ENCODE peak calls at places on chromosomes 5 and 9, in ten cellular contexts. A is hepatocyte, S is fibroblast of lung, D is A549, N is astrocyte, L is mammary epithelial cell, K is GM23248, G is OCI-LY7, X is MM.1S, O is H9. U is an unnamed sample.

GRCh38 chr5:107300928-107301327 is 369.8 kb downstream of the EFNA5 start:
- DNase-seq in A (no peak), S (no peak), D (no peak), N (no peak), L (peak; percentile 26), K (no peak), G (no peak), X (no peak), O (no peak), U (peak; percentile 24)

GRCh38 chr5:134086943-134087305 is 27.6 kb upstream of the TCF7 start:
- DNase-seq in A (no peak), S (no peak), D (no peak), N (no peak), L (no peak), K (no peak), G (no peak), X (no peak), O (peak; percentile 20), U (no peak)

GRCh38 chr5:140468188-140468587 is 66.6 kb downstream of the ANKHD1 start:
- DNase-seq in A (peak; percentile 3), S (peak; percentile 30), D (no peak), N (peak; percentile 21), L (no peak), K (peak; percentile 7), G (no peak), X (peak; percentile 65), O (no peak), U (no peak)

GRCh38 chr5:54243483-54244080 is 66.8 kb downstream of the ARL15 start:
- DNase-seq in A (peak; percentile 48), S (peak; percentile 22), D (peak; percentile 12), N (peak; percentile 15), L (peak; percentile 20), K (peak; percentile 66), G (peak; percentile 46), X (peak; percentile 21), O (no peak), U (peak; percentile 48)

GRCh38 chr9:12874395-12874794 is 99.6 kb downstream of the LURAP1L start:
- DNase-seq in A (no peak), S (no peak), D (no peak), N (no peak), L (no peak), K (no peak), G (no peak), X (no peak), O (no peak), U (no peak)

GRCh38 chr5:15010936-15011335 is 139.4 kb upstream of the ANKH start:
- DNase-seq in A (no peak), S (no peak), D (no peak), N (no peak), L (no peak), K (no peak), G (no peak), X (no peak), O (no peak), U (no peak)

GRCh38 chr5:103475629-103476240 is 86.9 kb downstream of the NUDT12 start:
- DNase-seq in A (peak; percentile 71), S (peak; percentile 36), D (peak; percentile 33), N (peak; percentile 17), L (peak; percentile 32), K (peak; percentile 69), G (peak; percentile 40), X (peak; percentile 50), O (no peak), U (peak; percentile 91)

GRCh38 chr9:126705767-126706697 is 92.3 kb downstream of the LMX1B start:
- DNase-seq in A (peak; percentile 53), S (no peak), D (peak; percentile 79), N (no peak), L (peak; percentile 52), K (peak; percentile 59), G (peak; percentile 63), X (peak; percentile 67), O (peak; percentile 81), U (peak; percentile 59)

DNA sequence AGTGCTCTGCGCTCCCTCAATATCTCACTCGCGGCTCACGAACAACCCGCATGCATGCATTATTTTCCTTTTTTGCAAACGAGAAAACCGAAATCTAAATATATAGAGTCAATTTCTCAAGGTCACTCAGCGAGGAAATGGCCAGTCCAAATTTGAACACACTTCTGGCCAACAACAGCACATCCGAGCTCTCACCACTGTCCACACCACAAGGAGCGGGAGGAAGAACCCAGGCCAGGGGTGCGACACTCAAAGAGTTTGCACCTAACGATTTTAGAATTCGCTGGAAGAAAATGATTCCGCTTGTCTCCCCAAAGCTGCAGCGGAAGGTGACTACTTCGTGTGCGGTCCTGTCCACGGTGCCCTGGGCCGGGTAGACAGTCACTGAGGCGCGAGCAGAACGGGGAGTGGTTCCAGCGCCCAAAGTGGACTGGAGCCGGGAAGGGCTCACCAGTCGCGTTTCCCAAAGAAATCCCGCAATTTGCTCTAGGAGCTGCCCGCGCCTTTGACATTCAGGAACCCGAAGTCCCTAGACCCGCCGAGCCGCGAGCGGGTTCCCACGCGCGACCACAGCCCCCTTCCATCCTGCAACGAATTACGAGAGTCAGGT is 1.1 kb upstream of the TLX3 start:
- DNase-seq in A (no peak), S (no peak), D (no peak), N (no peak), L (no peak), K (no peak), G (no peak), X (no peak), O (no peak), U (no peak)
- H3K9me3 ChIP-seq in A (no peaks in the 10 kb centered on the region), S (no peaks in the 10 kb centered on the region), D (no peaks in the 10 kb centered on the region), N (peaks cover 6% of the 10 kb centered on the region), L (no peaks in the 10 kb centered on the region), K (no peaks in the 10 kb centered on the region), G (no peaks in the 10 kb centered on the region), X (no peaks in the 10 kb centered on the region), O (no peaks in the 10 kb centered on the region), U (no peaks in the 10 kb centered on the region)

GRCh38 chr9:115524467-115525059 is 406.6 kb upstream of the TNC start:
- DNase-seq in A (peak; percentile 75), S (peak; percentile 73), D (peak; percentile 38), N (peak; percentile 59), L (peak; percentile 60), K (peak; percentile 73), G (peak; percentile 27), X (peak; percentile 39), O (no peak), U (peak; percentile 77)

GRCh38 chr9:115522928-115523327 is 405.0 kb upstream of the TNC start:
- DNase-seq in A (no peak), S (no peak), D (no peak), N (no peak), L (no peak), K (no peak), G (no peak), X (no peak), O (no peak), U (no peak)

GRCh38 chr9:115520626-115521025 is 402.7 kb upstream of the TNC start:
- DNase-seq in A (no peak), S (peak; percentile 54), D (no peak), N (peak; percentile 45), L (no peak), K (no peak), G (no peak), X (no peak), O (no peak), U (no peak)

DNA sequence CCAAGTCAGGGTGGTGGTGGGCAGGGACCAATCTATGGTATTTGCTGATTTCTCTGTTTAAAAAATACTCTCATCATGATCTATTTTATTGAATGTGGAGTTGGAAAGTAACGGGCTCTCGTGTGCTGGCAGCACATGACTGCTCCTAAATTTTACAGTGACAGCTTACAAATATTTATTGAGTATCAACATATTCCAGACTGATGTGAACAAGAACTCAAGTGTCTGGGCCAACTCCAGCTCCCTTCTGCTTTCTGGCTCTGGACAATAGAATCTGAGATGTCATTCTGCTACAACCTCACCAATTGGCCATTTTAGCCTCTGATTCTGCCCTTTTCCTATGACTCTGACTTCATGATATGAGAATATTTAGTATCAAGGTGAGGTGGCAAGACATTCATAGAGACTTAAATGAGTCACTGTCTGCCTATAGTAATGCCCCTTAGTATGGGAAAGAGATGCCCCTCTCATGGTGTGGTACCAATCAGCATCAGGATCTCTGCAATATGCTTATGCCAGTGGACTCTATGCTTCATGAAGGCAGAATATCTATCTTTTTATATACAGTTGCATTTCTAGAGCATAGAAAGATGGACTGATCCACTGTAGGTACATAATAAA is 407.6 kb upstream of the TNC start:
- DNase-seq in A (no peak), S (no peak), D (no peak), N (no peak), L (peak; percentile 12), K (peak; percentile 2), G (no peak), X (no peak), O (no peak), U (no peak)
- H3K4me2 ChIP-seq in A (no peak overlapping the region), S (no peak overlapping the region), D (no peak overlapping the region), N (no peak overlapping the region), L (no peak overlapping the region), K (peak overlapping the region; percentile 13), G (no peak overlapping the region), X (no peak overlapping the region), O (no peak overlapping the region), U (no peak overlapping the region)

DNA sequence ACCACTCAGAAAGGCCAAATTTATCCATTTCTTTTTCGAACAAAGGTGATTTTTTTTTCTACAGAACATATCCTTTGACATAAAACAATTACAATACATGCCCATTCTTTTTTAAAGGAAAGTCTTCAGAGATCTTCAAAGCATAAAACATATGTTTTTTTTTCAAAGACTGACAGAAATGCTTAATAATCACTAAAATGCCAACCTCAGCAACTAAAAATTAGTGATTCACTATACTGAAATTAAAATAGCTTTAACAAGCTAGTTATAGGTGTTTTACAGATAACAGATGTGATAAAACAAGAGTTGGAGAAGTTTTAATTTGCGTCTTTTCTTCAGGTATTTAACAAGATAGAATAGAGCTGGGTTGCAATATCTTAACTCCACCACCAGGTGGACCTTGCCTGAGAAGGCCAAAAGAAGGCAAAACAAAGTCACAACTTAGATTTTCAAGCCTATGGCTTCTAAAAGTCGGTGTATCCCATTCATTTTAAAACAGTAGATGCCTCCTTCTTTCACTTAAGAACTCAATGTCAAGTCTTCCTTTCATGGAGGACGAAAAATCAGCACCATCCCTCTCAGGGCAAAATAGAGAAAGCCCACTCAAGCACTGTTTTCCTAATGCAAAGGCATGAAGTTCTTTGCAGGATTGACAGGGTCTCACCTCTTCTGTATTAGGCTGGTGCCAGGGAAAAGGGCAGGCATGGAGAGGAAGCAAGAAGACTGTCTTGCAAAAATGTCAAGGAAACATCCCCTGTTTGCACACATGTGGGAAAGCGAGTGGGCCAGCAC is 31.1 kb upstream of the CPLX2 start:
- DNase-seq in A (no peak), S (peak; percentile 12), D (no peak), N (peak; percentile 3), L (no peak), K (peak; percentile 46), G (peak; percentile 24), X (no peak), O (no peak), U (peak; percentile 34)
- H3K4me1 ChIP-seq in A (no peaks in the 10 kb centered on the region), S (peaks cover 2% of the 10 kb centered on the region), D (peaks cover 64% of the 10 kb centered on the region), N (peaks cover 9% of the 10 kb centered on the region), L (peaks cover 3% of the 10 kb centered on the region), K (peaks cover 3% of the 10 kb centered on the region), G (no peaks in the 10 kb centered on the region), X (no peaks in the 10 kb centered on the region), O (peaks cover 13% of the 10 kb centered on the region), U (peaks cover 11% of the 10 kb centered on the region)

DNA sequence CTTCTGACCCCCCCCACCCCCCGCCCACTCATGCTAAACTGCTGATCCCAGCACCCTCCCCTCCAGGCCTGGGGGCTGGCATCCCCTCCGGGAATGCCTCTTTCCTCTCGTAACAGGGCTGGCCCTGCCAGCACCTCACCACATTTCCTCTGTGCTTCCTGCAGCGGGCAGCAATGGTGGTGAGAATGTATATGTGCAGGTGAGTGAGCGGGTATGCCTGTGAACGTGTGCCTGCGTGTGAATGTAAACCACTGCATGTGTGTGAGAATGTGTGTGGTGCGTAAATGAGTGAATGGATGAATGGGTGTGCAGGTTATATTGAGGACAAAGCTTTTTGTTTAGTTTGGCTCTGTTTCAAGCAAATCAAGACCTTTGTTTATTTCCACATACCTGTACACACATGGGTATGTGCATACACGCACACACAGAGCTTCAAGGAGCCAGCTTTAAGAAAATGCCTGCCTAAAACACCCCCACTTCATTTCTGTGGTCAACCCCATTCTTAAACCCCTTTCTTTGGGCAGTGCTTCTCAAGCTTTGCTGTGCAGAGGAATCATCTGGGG is 95.7 kb upstream of the SHB start:
- DNase-seq in A (no peak), S (no peak), D (no peak), N (no peak), L (no peak), K (no peak), G (no peak), X (no peak), O (no peak), U (no peak)
- H3K9me3 ChIP-seq in A (peaks cover 1% of the 10 kb centered on the region), S (no peaks in the 10 kb centered on the region), D (peaks cover 17% of the 10 kb centered on the region), N (no peaks in the 10 kb centered on the region), L (peaks cover 11% of the 10 kb centered on the region), K (no peaks in the 10 kb centered on the region), G (no peaks in the 10 kb centered on the region), X (no peaks in the 10 kb centered on the region), O (no peaks in the 10 kb centered on the region), U (peaks cover 4% of the 10 kb centered on the region)